ENCODE peak calls at places on chromosome 18, in four cellular contexts. V, U, Q and J are unnamed samples.

GRCh38 chr18:57469884-57470283 is 34.7 kb downstream of the ONECUT2 start:
- DNase-seq in V (no peak), U (no peak), Q (no peak), J (no peak)

GRCh38 chr18:34121157-34121807 is 103.4 kb downstream of the NOL4 start:
- DNase-seq in V (no peak), Q (no peak), U (peak), J (peak)

GRCh38 chr18:58578835-58579560 is 49.9 kb downstream of the ALPK2 start:
- DNase-seq in V (no peak), Q (no peak), U (peak), J (no peak)

GRCh38 chr18:43883886-43884285 is 606.6 kb upstream of the SYT4 start:
- DNase-seq in Q (no peak), V (no peak), U (no peak), J (no peak)

GRCh38 chr18:32373995-32374394 is 96.7 kb downstream of the GAREM1 start:
- DNase-seq in V (no peak), U (peak), Q (no peak), J (no peak)

GRCh38 chr18:63741769-63742168 is 33.4 kb upstream of the SERPINB7 start:
- DNase-seq in U (peak), V (no peak), Q (no peak), J (no peak)

GRCh38 chr18:40407913-40408312 is 1547.1 kb upstream of the PIK3C3 start:
- DNase-seq in Q (no peak), U (no peak), V (no peak), J (peak)

GRCh38 chr18:49761771-49762170 is 51.6 kb downstream of the ACAA2 start:
- DNase-seq in Q (no peak), V (no peak), U (no peak), J (no peak)

GRCh38 chr18:64416990-64417389 is 268.1 kb upstream of the LINC00305 start:
- DNase-seq in Q (no peak), V (no peak), U (no peak), J (no peak)

GRCh38 chr18:28584726-28585125 is 407.8 kb upstream of the CDH2 start:
- DNase-seq in V (no peak), U (peak), Q (no peak), J (peak)

GRCh38 chr18:58288922-58289797 is 245.1 kb downstream of the NEDD4L start:
- DNase-seq in V (peak), U (peak), Q (no peak), J (no peak)

GRCh38 chr18:25164837-25165791 is 186.9 kb downstream of the ZNF521 start:
- DNase-seq in V (no peak), Q (peak), U (peak), J (no peak)

GRCh38 chr18:36829362-36830140 is 624 bp downstream of the KIAA1328 start:
- DNase-seq in Q (no peak), V (no peak), U (no peak), J (no peak)